ENCODE peak calls at places on chromosome 21, in ten cellular contexts. Z, N, I, X, M, F, V, D, C and U are unnamed samples.

GRCh38 chr21:42839271-42840231 is 39.8 kb downstream of the WDR4 start:
- DNase-seq in V (no peak), C (no peak), X (peak; percentile 16), I (no peak), Z (no peak), M (no peak), D (no peak), N (no peak), F (no peak), U (no peak)

GRCh38 chr21:41611966-41612606 is 104.1 kb upstream of the TMPRSS2 start:
- DNase-seq in C (no peak), I (peak; percentile 36), N (no peak), M (peak; percentile 60), D (no peak), Z (no peak), V (no peak), X (no peak), F (no peak), U (no peak)

GRCh38 chr21:26798856-26799751 is 46.1 kb downstream of the ADAMTS1 start:
- DNase-seq in I (peak; percentile 49), Z (no peak), N (no peak), C (no peak), V (no peak), D (no peak), M (no peak), F (no peak), X (no peak), U (no peak)

GRCh38 chr21:34553199-34553952 is 41.4 kb upstream of the KCNE1 start:
- DNase-seq in V (no peak), Z (peak; percentile 81), C (no peak), F (no peak), N (no peak), X (no peak), D (peak; percentile 71), I (no peak), M (no peak), U (no peak)

GRCh38 chr21:40687625-40688024 is 159.3 kb downstream of the DSCAM start:
- DNase-seq in Z (no peak), D (no peak), C (no peak), M (no peak), N (no peak), X (no peak), F (no peak), I (no peak), V (no peak), U (no peak)

GRCh38 chr21:41940431-41940830 is 13.4 kb downstream of the C2CD2 start:
- DNase-seq in I (no peak), D (no peak), Z (no peak), F (no peak), C (no peak), N (no peak), V (no peak), X (peak; percentile 14), M (no peak), U (no peak)

GRCh38 chr21:28111151-28111619 is 881.5 kb downstream of the LTN1 start:
- DNase-seq in N (peak; percentile 92), I (no peak), C (no peak), M (no peak), V (no peak), Z (peak; percentile 74), F (peak; percentile 44), D (peak; percentile 64), X (peak; percentile 46), U (peak; percentile 62)

GRCh38 chr21:34009193-34009592 is 64.2 kb upstream of the MRPS6 start:
- DNase-seq in V (no peak), N (no peak), I (no peak), D (no peak), C (no peak), M (no peak), F (no peak), X (no peak), Z (no peak), U (no peak)

GRCh38 chr21:36202721-36203602 is 46.3 kb downstream of the DOP1B start:
- DNase-seq in V (no peak), Z (no peak), I (no peak), C (no peak), X (no peak), F (no peak), D (no peak), M (no peak), N (no peak), U (no peak)

GRCh38 chr21:44817914-44818635 is at the start of gene SUMO3:
- DNase-seq in V (peak; percentile 93), X (peak; percentile 91), D (peak; percentile 97), Z (peak; percentile 94), N (peak; percentile 62), F (no peak), I (peak; percentile 72), M (peak; percentile 65), C (peak; percentile 91), U (peak; percentile 82)

GRCh38 chr21:34526618-34527290 is 14.7 kb upstream of the KCNE1 start:
- DNase-seq in Z (peak; percentile 96), X (peak; percentile 65), N (peak; percentile 98), C (no peak), V (no peak), M (peak; percentile 78), D (peak; percentile 90), F (peak; percentile 100), I (no peak), U (peak; percentile 33)

GRCh38 chr21:31346256-31346821 is 2.3 kb upstream of the TIAM1 start:
- DNase-seq in M (no peak), V (no peak), Z (no peak), N (no peak), I (no peak), X (no peak), F (no peak), D (no peak), C (no peak), U (no peak)

GRCh38 chr21:43874085-43874785 is 9.2 kb downstream of the AGPAT3 start:
- DNase-seq in I (no peak), V (no peak), N (no peak), M (no peak), X (no peak), F (no peak), Z (no peak), D (no peak), C (no peak), U (no peak)

GRCh38 chr21:34333150-34333739 is 30.6 kb upstream of the KCNE2 start:
- DNase-seq in V (no peak), X (no peak), I (no peak), N (no peak), M (no peak), Z (peak; percentile 63), D (no peak), F (peak; percentile 63), C (no peak), U (no peak)

GRCh38 chr21:41169701-41170100 is 1.7 kb downstream of the BACE2 start:
- DNase-seq in Z (no peak), D (peak; percentile 20), V (no peak), C (no peak), F (no peak), X (no peak), M (no peak), N (no peak), I (no peak), U (no peak)

GRCh38 chr21:42027804-42028753 is 17.9 kb upstream of the ZBTB21 start:
- DNase-seq in F (no peak), V (no peak), N (no peak), I (no peak), X (no peak), M (no peak), D (no peak), C (no peak), Z (no peak), U (no peak)

GRCh38 chr21:31351973-31352372 is 7.9 kb upstream of the TIAM1 start:
- DNase-seq in C (no peak), X (no peak), N (no peak), D (no peak), F (no peak), I (no peak), M (no peak), V (no peak), Z (no peak), U (no peak)

GRCh38 chr21:31173881-31174555 is 135.7 kb upstream of the KRTAP19-8 start:
- DNase-seq in N (no peak), C (no peak), D (peak; percentile 8), M (no peak), Z (peak; percentile 13), I (no peak), X (peak; percentile 54), F (no peak), V (no peak), U (peak; percentile 13)

GRCh38 chr21:15063821-15064575 is 802 bp downstream of the NRIP1 start:
- DNase-seq in D (peak; percentile 72), M (peak; percentile 7), C (peak; percentile 7), F (no peak), V (no peak), Z (peak; percentile 60), X (peak; percentile 75), N (no peak), I (no peak), U (peak; percentile 36)

GRCh38 chr21:42668193-42668592 is 14.8 kb downstream of the PDE9A start:
- DNase-seq in D (no peak), C (no peak), I (no peak), Z (no peak), F (no peak), X (no peak), V (no peak), M (no peak), N (no peak), U (no peak)

GRCh38 chr21:44078411-44078981 is 28.7 kb upstream of the PWP2 start:
- DNase-seq in M (no peak), Z (no peak), I (no peak), N (no peak), X (no peak), C (no peak), D (no peak), V (no peak), F (no peak), U (no peak)

GRCh38 chr21:44458971-44459711 is 3.8 kb downstream of the LRRC3 start:
- DNase-seq in Z (no peak), I (no peak), M (no peak), X (peak; percentile 23), D (no peak), C (no peak), V (no peak), N (no peak), F (no peak), U (no peak)

GRCh38 chr21:38486705-38487104 is 11.6 kb downstream of the ERG start:
- DNase-seq in M (no peak), D (no peak), I (no peak), N (no peak), V (no peak), Z (no peak), F (no peak), C (no peak), X (no peak), U (no peak)

GRCh38 chr21:18810136-18810535 is 406.6 kb upstream of the TMPRSS15 start:
- DNase-seq in X (no peak), Z (no peak), C (no peak), V (no peak), I (no peak), N (no peak), M (no peak), D (no peak), F (no peak), U (no peak)

GRCh38 chr21:45306453-45306831 is 18.7 kb upstream of the POFUT2 start:
- DNase-seq in F (no peak), I (no peak), V (no peak), M (no peak), Z (no peak), N (no peak), X (peak; percentile 35), C (no peak), D (no peak), U (no peak)

GRCh38 chr21:45644041-45644906 is 749 bp downstream of the PCBP3 start:
- DNase-seq in C (no peak), F (no peak), Z (peak; percentile 39), M (no peak), D (peak; percentile 59), V (no peak), N (no peak), I (no peak), X (peak; percentile 50), U (no peak)

GRCh38 chr21:45950740-45951515 is 30.6 kb upstream of the COL6A1 start:
- DNase-seq in D (peak; percentile 87), F (no peak), M (no peak), Z (peak; percentile 71), C (no peak), V (no peak), N (no peak), I (peak; percentile 27), X (peak; percentile 74), U (no peak)

GRCh38 chr21:37445228-37445627 is 78.7 kb downstream of the DYRK1A start:
- DNase-seq in V (no peak), C (no peak), F (no peak), Z (peak; percentile 53), X (no peak), N (no peak), D (peak; percentile 51), M (no peak), I (no peak), U (no peak)